ENCODE peak calls at places on chromosomes 7 and 10, in six cellular contexts. L is kidney; A is glutamatergic neuron; X is lung; P is CD8-positive, alpha-beta T cell; B is OCI-LY7. H is an unnamed sample.
A peak's percentile ranks its signal among the peaks of the same experiment; 100 is the strongest.

GRCh38 chr10:110226555-110226925 is 19.1 kb downstream of the MXI1 start:
- DNase-seq in L (peak; percentile 98), A (peak; percentile 83), X (peak; percentile 89), P (peak; percentile 86), B (peak; percentile 89), H (peak; percentile 72)

GRCh38 chr7:51031216-51031615 is 248.5 kb upstream of the GRB10 start:
- DNase-seq in L (no peak), A (no peak), X (no peak), P (no peak), B (no peak), H (no peak)

GRCh38 chr7:6533893-6534804 is 17.1 kb downstream of the GRID2IP start:
- DNase-seq in L (no peak), A (no peak), X (no peak), P (no peak), B (no peak), H (no peak)

GRCh38 chr10:89644967-89645741 is at the start of gene PANK1:
- DNase-seq in L (peak; percentile 91), A (peak; percentile 90), X (peak; percentile 83), P (peak; percentile 49), B (peak; percentile 76), H (peak; percentile 41)

GRCh38 chr7:149642579-149642978 is 130.8 kb downstream of the ZNF467 start:
- DNase-seq in L (no peak), A (no peak), X (no peak), P (no peak), B (no peak), H (no peak)

GRCh38 chr10:98411768-98412167 is 3.2 kb downstream of the PYROXD2 start:
- DNase-seq in L (no peak), A (no peak), X (no peak), P (no peak), B (no peak), H (no peak)

GRCh38 chr10:116056445-116057293 is 216.3 kb downstream of the GFRA1 start:
- DNase-seq in L (no peak), A (no peak), X (no peak), P (no peak), B (no peak), H (no peak)

GRCh38 chr10:23106508-23106907 is 11.1 kb downstream of the MSRB2 start:
- DNase-seq in L (no peak), A (peak; percentile 18), X (no peak), P (no peak), B (no peak), H (no peak)

GRCh38 chr10:132948351-132948750 is 6.0 kb upstream of the CFAP46 start:
- DNase-seq in L (no peak), A (no peak), X (no peak), P (no peak), B (no peak), H (no peak)

GRCh38 chr7:39433550-39433949 is 132.7 kb upstream of the YAE1 start:
- DNase-seq in L (no peak), A (no peak), X (no peak), P (no peak), B (no peak), H (no peak)

GRCh38 chr10:125982256-125982948 is 86.0 kb downstream of the FANK1 start:
- DNase-seq in L (no peak), A (peak; percentile 56), X (peak; percentile 39), P (no peak), B (peak; percentile 63), H (no peak)

GRCh38 chr7:120512701-120513100 is 239.7 kb downstream of the KCND2 start:
- DNase-seq in L (no peak), A (no peak), X (no peak), P (no peak), B (no peak), H (no peak)

GRCh38 chr10:9853405-9854010 is 1164.2 kb upstream of the CELF2 start:
- DNase-seq in L (no peak), A (peak; percentile 63), X (no peak), P (no peak), B (peak; percentile 14), H (no peak)

DNA sequence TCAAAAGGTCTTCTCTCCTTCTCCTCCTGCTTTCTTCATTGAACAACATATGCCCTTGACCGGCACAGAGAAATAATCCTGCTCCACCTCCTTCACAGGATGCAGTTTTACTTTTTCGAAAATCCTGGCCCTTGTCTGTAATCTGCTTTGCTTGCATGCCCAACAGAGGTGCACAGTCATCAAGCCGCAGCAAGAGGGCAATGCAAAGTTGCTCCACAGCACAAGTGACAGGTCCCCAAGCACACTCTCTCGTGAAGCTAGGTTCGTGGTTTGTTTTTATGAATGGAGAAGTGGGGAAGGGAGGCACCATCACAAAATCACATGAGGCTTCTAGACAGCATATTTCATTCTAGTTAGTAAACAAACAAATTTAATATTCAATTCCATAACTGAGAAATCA is 178.9 kb downstream of the TPK1 start:
- DNase-seq in L (no peak), A (no peak), X (no peak), P (no peak), B (no peak), H (peak; percentile 12)
- TF ChIP-seq CTCF in L (no peak), A (no peak), X (no peak), P (no peak), B (no peak), H (peak; percentile 55)

GRCh38 chr10:35887686-35888085 is 245.6 kb upstream of the FZD8 start:
- DNase-seq in L (no peak), A (no peak), X (no peak), P (no peak), B (no peak), H (no peak)

GRCh38 chr10:35884657-35885071 is 242.6 kb upstream of the FZD8 start:
- DNase-seq in L (no peak), A (no peak), X (no peak), P (no peak), B (no peak), H (no peak)

GRCh38 chr10:35881320-35881719 is 239.2 kb upstream of the FZD8 start:
- DNase-seq in L (no peak), A (no peak), X (no peak), P (no peak), B (no peak), H (no peak)

GRCh38 chr10:35885076-35885475 is 243.0 kb upstream of the FZD8 start:
- DNase-seq in L (no peak), A (no peak), X (no peak), P (no peak), B (no peak), H (no peak)

DNA sequence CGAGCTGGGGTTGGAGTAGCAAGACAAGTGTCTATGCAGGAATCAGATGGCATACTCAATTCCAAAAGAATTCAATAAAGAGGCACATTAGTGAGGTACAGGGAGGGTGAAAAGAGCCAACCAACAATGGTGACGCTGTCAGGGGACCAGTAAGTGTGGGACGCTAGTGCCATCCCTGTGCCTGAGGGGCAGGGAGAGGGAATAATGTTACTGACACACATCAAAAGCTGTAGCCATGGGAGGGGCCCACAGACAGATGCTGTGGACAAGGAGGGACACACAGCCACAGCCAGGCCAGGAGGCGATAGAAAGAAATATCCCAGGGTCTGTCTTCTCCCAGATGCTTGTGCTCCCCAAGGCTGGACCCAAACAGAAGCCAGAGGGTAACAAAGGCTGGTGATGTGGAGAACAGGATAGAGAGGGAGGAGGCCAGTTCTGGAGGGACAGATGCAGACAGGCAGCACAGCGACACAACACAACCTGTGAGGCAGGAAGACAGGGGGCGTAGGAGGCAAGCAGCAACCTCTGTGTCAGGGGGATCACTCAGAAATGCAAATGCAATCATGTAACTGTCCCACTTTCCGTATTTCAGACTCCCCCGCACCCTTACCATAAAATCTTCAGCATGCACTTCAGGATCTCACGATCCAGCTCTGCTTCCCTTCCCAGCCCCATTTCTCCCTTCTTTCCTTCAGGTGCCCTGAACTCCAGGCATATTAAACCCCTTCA is 240.5 kb upstream of the FZD8 start:
- DNase-seq in L (no peak), A (peak; percentile 38), X (no peak), P (no peak), B (no peak), H (no peak)
- TF ChIP-seq CTCF in L (no peak), A (no peak), X (no peak), P (no peak), B (no peak), H (peak; percentile 16)

GRCh38 chr7:155765458-155765857 is 46.8 kb downstream of the SHH start:
- DNase-seq in L (no peak), A (no peak), X (no peak), P (no peak), B (no peak), H (no peak)

GRCh38 chr7:155769701-155770100 is 42.6 kb downstream of the SHH start:
- DNase-seq in L (no peak), A (no peak), X (no peak), P (no peak), B (no peak), H (no peak)

GRCh38 chr7:155770186-155770585 is 42.1 kb downstream of the SHH start:
- DNase-seq in L (no peak), A (no peak), X (no peak), P (no peak), B (no peak), H (no peak)

GRCh38 chr7:155766386-155766785 is 45.9 kb downstream of the SHH start:
- DNase-seq in L (no peak), A (no peak), X (no peak), P (no peak), B (no peak), H (no peak)

GRCh38 chr7:155767562-155768437 is 44.5 kb downstream of the SHH start:
- DNase-seq in L (no peak), A (no peak), X (no peak), P (no peak), B (no peak), H (no peak)
- TF ChIP-seq CTCF in L (no peak), A (no peak), X (no peak), P (no peak), B (no peak), H (no peak)

GRCh38 chr7:13852281-13852968 is 137.0 kb downstream of the ETV1 start:
- DNase-seq in L (no peak), A (no peak), X (no peak), P (no peak), B (no peak), H (no peak)

GRCh38 chr7:13849528-13849892 is 140.0 kb downstream of the ETV1 start:
- DNase-seq in L (no peak), A (no peak), X (no peak), P (no peak), B (no peak), H (no peak)

GRCh38 chr7:13848576-13849527 is 140.6 kb downstream of the ETV1 start:
- DNase-seq in L (no peak), A (no peak), X (no peak), P (no peak), B (no peak), H (no peak)

GRCh38 chr7:13851756-13852155 is 137.7 kb downstream of the ETV1 start:
- DNase-seq in L (no peak), A (peak; percentile 27), X (no peak), P (no peak), B (no peak), H (no peak)

DNA sequence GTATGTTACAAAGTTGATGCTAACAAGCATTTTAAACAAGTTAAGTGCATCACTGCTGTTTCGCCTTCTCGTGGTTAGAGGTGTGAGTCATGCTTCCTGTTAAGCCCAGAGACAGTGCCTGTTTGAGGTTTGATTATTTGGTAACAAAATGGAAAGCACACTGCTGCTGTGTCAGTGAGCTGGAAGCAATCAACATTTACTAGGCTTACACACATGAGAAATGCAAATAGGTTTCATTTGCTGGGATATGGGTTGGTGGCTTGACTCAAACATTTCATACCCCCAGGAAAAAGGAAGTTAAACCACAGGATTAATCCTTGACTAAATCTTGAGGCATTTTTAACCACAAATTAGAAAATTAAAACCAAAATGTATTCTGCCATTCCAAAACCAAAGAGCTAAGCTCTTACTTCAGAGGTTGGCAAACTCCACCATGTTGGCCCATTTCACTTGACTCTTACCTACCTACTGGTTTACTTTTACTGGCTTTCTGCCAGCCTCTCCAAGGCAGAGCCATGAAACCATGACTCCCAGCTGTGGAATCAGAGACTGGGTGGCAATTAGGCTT is 139.2 kb downstream of the ETV1 start:
- DNase-seq in L (no peak), A (no peak), X (no peak), P (peak; percentile 38), B (no peak), H (peak; percentile 96)
- TF ChIP-seq CTCF in L (no peak), A (no peak), X (no peak), P (no peak), B (no peak), H (no peak)